ENCODE peak calls at places on chromosomes 16 and 17, in seven cellular contexts. U is IMR-90, R is H9, G is neuronal stem cell, P is mesenchymal stem cell, M is trophoblast cell, E is H1. Z is an unnamed sample.

GRCh38 chr17:77610518-77610893 is 348.0 kb upstream of the TNRC6C start:
- DNase-seq in E (peak; percentile 26), G (no peak), U (no peak), M (no peak), P (no peak), R (no peak), Z (no peak)

GRCh38 chr17:80939151-80940145 is 52.2 kb upstream of the CHMP6 start:
- DNase-seq in G (no peak), R (no peak), E (no peak), P (no peak), M (no peak), U (no peak), Z (no peak)

GRCh38 chr17:76094046-76094445 is 9.5 kb downstream of the EXOC7 start:
- DNase-seq in U (no peak), G (no peak), R (no peak), M (no peak), P (no peak), E (no peak), Z (no peak)

GRCh38 chr16:50497592-50497991 is 50.6 kb upstream of the NKD1 start:
- DNase-seq in M (peak; percentile 1), P (no peak), G (no peak), U (peak; percentile 13), R (no peak), E (no peak), Z (no peak)

GRCh38 chr17:6473128-6473767 is 29.0 kb downstream of the PIMREG start:
- DNase-seq in G (peak; percentile 75), P (peak; percentile 76), U (peak; percentile 65), R (peak; percentile 95), M (peak; percentile 89), E (peak; percentile 93), Z (peak; percentile 84)

GRCh38 chr17:40168262-40168832 is 8.9 kb upstream of the RAPGEFL1 start:
- DNase-seq in R (peak; percentile 57), M (peak; percentile 93), P (peak; percentile 70), G (no peak), E (peak; percentile 59), U (peak; percentile 69), Z (peak; percentile 92)

GRCh38 chr16:22141746-22142145 is 20.6 kb upstream of the SDR42E2 start:
- DNase-seq in R (peak; percentile 61), E (peak; percentile 59), U (peak; percentile 7), M (peak; percentile 18), P (peak; percentile 19), G (no peak), Z (peak; percentile 69)

GRCh38 chr16:76955629-76956028 is 235.4 kb upstream of the MON1B start:
- DNase-seq in M (no peak), U (peak; percentile 5), G (no peak), E (no peak), P (no peak), R (no peak), Z (no peak)

GRCh38 chr17:76579281-76579680 is 6.4 kb downstream of the ST6GALNAC2 start:
- DNase-seq in M (no peak), P (no peak), U (no peak), R (no peak), G (no peak), E (no peak), Z (no peak)

GRCh38 chr17:18858567-18859245 is 775 bp downstream of the PRPSAP2 start:
- DNase-seq in M (peak; percentile 3), G (no peak), U (no peak), E (no peak), P (peak; percentile 4), R (no peak), Z (no peak)

GRCh38 chr16:15033309-15033707 is 22.6 kb downstream of the NTAN1 start:
- DNase-seq in E (no peak), R (peak; percentile 12), M (no peak), G (no peak), U (no peak), P (no peak), Z (no peak)

DNA sequence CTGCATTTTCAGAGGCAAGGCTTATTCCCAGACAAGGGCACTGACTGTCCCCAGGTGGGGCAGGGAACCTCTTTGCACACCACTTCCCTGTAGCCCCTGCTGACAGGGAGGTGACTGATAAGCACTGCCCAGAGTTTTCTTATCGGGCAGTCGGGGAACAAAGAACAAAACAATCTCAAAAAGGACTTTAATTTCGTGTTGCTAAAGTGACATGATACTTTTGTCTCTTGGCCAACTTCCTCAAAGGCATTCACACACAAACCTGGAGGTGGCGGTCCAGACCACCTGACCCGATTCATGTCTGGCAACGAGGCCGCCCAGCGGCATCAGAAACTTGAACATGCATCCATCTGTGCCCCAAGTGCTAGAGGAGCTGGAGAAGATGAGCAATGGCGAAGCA is 28.9 kb downstream of the ZDHHC7 start:
- DNase-seq in G (no peak), E (no peak), M (no peak), U (no peak), P (no peak), R (no peak), Z (no peak)
- H3K27ac ChIP-seq in G (no peak overlapping the region), E (no peak overlapping the region), M (no peak overlapping the region), U (no peak overlapping the region), P (no peak overlapping the region), R (no peak overlapping the region), Z (no peak overlapping the region)

GRCh38 chr17:37713624-37714023 is 31.2 kb downstream of the HNF1B start:
- DNase-seq in E (no peak), P (no peak), G (no peak), R (no peak), U (no peak), M (no peak), Z (no peak)
- H3K18ac ChIP-seq in E (no peak overlapping the region), P (no peak overlapping the region), G (no peak overlapping the region), R (no peak overlapping the region), U (no peak overlapping the region), M (no peak overlapping the region), Z (no peak overlapping the region)

GRCh38 chr16:75457485-75458021 is 6.9 kb downstream of the TMEM170A start:
- DNase-seq in M (no peak), E (no peak), G (no peak), U (no peak), P (no peak), R (no peak), Z (no peak)

GRCh38 chr16:75456971-75457370 is 7.5 kb downstream of the TMEM170A start:
- DNase-seq in P (no peak), E (no peak), M (no peak), G (no peak), R (no peak), U (no peak), Z (no peak)

GRCh38 chr16:75458029-75458428 is 6.5 kb downstream of the TMEM170A start:
- DNase-seq in E (no peak), R (no peak), U (no peak), G (no peak), P (no peak), M (no peak), Z (no peak)

GRCh38 chr16:75458439-75458838 is 6.0 kb downstream of the TMEM170A start:
- DNase-seq in P (no peak), G (no peak), E (no peak), M (no peak), U (no peak), R (no peak), Z (no peak)

DNA sequence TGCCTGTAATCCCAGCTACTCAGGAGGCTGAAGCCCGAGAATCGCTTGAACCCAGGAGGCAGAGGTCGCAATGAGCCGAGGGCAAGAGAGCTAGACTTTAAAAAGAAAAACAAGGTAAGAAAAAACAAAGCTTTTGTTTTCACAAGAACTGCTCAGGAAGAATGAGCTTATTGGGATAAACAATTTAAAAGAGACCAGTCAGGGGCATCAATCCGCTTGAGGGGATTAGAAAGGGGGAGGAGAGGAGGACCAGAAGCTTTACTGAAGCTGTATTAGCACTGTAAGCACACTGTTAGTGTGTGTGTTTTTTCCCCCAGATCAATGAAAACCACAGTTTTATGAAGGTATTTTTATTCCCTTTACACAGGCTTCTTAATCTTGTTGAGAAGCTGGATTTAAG is 8.8 kb downstream of the TMEM170A start:
- DNase-seq in G (no peak), U (no peak), E (no peak), M (no peak), R (no peak), P (no peak), Z (no peak)
- H2BK5ac ChIP-seq in G (no peak overlapping the region), U (no peak overlapping the region), E (no peak overlapping the region), M (no peak overlapping the region), R (no peak overlapping the region), P (no peak overlapping the region), Z (no peak overlapping the region)

GRCh38 chr17:82095777-82096708 is 2.0 kb downstream of the FASN start:
- DNase-seq in M (peak; percentile 61), P (no peak), E (no peak), U (no peak), R (no peak), G (no peak), Z (no peak)
- H3K27ac ChIP-seq in M (no peak overlapping the region), P (no peak overlapping the region), E (peak overlapping the region; percentile 30), U (no peak overlapping the region), R (no peak overlapping the region), G (no peak overlapping the region), Z (peak overlapping the region; percentile 11)

DNA sequence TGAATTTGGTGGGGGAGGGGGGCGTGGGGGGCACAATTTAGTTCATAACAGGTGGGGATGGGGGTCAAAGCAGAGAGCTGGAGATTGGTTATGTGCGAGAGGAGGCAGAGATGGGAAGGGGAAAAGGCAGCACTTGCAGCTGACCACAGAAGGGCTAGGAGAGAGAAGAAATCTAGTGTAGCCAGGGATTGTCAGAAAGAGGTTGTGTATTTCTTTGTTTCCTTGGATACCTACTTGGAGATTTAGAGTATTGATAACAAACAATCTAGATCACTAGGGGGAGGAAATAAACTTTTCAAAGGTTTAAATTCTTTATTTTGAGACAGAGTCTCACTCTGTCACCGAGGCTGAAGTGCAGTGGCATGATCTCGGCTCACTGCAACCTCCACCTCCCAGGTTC is 47.1 kb upstream of the YPEL2 start:
- DNase-seq in G (no peak), M (peak; percentile 49), E (no peak), R (no peak), U (no peak), P (peak; percentile 42), Z (peak; percentile 26)
- H3K18ac ChIP-seq in G (no peak overlapping the region), M (no peak overlapping the region), E (no peak overlapping the region), R (no peak overlapping the region), U (no peak overlapping the region), P (no peak overlapping the region), Z (no peak overlapping the region)

GRCh38 chr17:83204230-83204725 is 124.9 kb downstream of the METRNL start:
- DNase-seq in G (no peak), M (no peak), R (no peak), E (no peak), P (no peak), U (no peak), Z (no peak)
- H2BK5ac ChIP-seq in G (no peak overlapping the region), M (no peak overlapping the region), R (no peak overlapping the region), E (no peak overlapping the region), P (no peak overlapping the region), U (peak overlapping the region; percentile 88), Z (no peak overlapping the region)

GRCh38 chr16:87705780-87706277 is 60.0 kb downstream of the KLHDC4 start:
- DNase-seq in M (no peak), P (no peak), U (no peak), R (no peak), E (no peak), G (no peak), Z (no peak)
- H3K27ac ChIP-seq in M (no peak overlapping the region), P (no peak overlapping the region), U (no peak overlapping the region), R (no peak overlapping the region), E (no peak overlapping the region), G (peak overlapping the region; percentile 69), Z (no peak overlapping the region)

Z was measured in mesendoderm.